ENCODE peak calls at places on chromosomes 6 and 20, in four cellular contexts. S is H1, G is SK-N-SH, K is K562. L is an unnamed sample.
A peak's percentile ranks its signal among the peaks of the same experiment; 100 is the strongest.

GRCh38 chr20:17570347-17571152 is 675 bp downstream of the DSTN start:
- DNase-seq in K (peak; percentile 12), S (peak; percentile 64), G (peak; percentile 81), L (no peak)

GRCh38 chr6:128069180-128069579 is 168.3 kb upstream of the THEMIS start:
- DNase-seq in S (no peak), K (no peak), G (no peak), L (no peak)

GRCh38 chr20:51563141-51563596 is 20.6 kb upstream of the NFATC2 start:
- DNase-seq in S (no peak), K (no peak), G (no peak), L (no peak)

GRCh38 chr6:3222506-3223038 is 4.9 kb downstream of the TUBB2B start:
- DNase-seq in K (no peak), G (no peak), S (no peak), L (no peak)

GRCh38 chr20:63974402-63975200 is 4.8 kb downstream of the SAMD10 start:
- DNase-seq in G (peak; percentile 14), K (no peak), S (no peak), L (no peak)

GRCh38 chr6:149750136-149750609 is 632 bp downstream of the PCMT1 start:
- DNase-seq in S (peak; percentile 78), K (peak; percentile 78), G (peak; percentile 77), L (no peak)

GRCh38 chr6:17352302-17352701 is 41.1 kb upstream of the CAP2 start:
- DNase-seq in K (no peak), S (no peak), G (no peak), L (no peak)

GRCh38 chr20:49283176-49283702 is 5.4 kb upstream of the ZNFX1 start:
- DNase-seq in S (no peak), G (no peak), K (no peak), L (no peak)

GRCh38 chr6:19205076-19205475 is 632.1 kb upstream of the ID4 start:
- DNase-seq in K (no peak), S (no peak), G (no peak), L (no peak)

GRCh38 chr6:105644073-105644489 is 241.2 kb upstream of the PREP start:
- DNase-seq in G (no peak), S (no peak), K (no peak), L (no peak)

GRCh38 chr20:31975874-31976273 is 7.9 kb downstream of the XKR7 start:
- DNase-seq in K (no peak), G (no peak), S (no peak), L (no peak)

GRCh38 chr6:73792738-73793137 is 96.7 kb downstream of the CD109 start:
- DNase-seq in S (no peak), G (no peak), K (no peak), L (no peak)

GRCh38 chr6:56004421-56004820 is 129.0 kb upstream of the BMP5 start:
- DNase-seq in G (no peak), K (no peak), S (no peak), L (no peak)

GRCh38 chr6:24893342-24893850 is 42.4 kb downstream of the RIPOR2 start:
- DNase-seq in G (no peak), S (no peak), K (no peak), L (no peak)

GRCh38 chr20:38635721-38636285 is 34.2 kb downstream of the ARHGAP40 start:
- DNase-seq in G (no peak), K (peak; percentile 58), S (no peak), L (no peak)

GRCh38 chr20:45368221-45368980 is 5.4 kb downstream of the SYS1 start:
- DNase-seq in K (no peak), G (no peak), S (no peak), L (peak; percentile 99)

GRCh38 chr20:44074252-44075151 is 112.5 kb downstream of the JPH2 start:
- DNase-seq in G (peak; percentile 86), K (no peak), S (peak; percentile 33), L (no peak)

GRCh38 chr20:8292793-8293192 is 160.7 kb downstream of the PLCB1 start:
- DNase-seq in K (no peak), S (no peak), G (no peak), L (no peak)

GRCh38 chr20:41168281-41169183 is 31.2 kb downstream of the PLCG1 start:
- DNase-seq in G (no peak), K (no peak), S (no peak), L (no peak)

GRCh38 chr6:4671587-4672115 is 104.6 kb upstream of the CDYL start:
- DNase-seq in S (no peak), G (no peak), K (no peak), L (no peak)
- TF ChIP-seq NRF1 in S (no peak), G (no peak), K (no peak), L (no peak)

GRCh38 chr6:38856490-38856889 is 141.4 kb downstream of the DNAH8 start:
- DNase-seq in K (no peak), G (no peak), S (no peak), L (no peak)

GRCh38 chr6:38847497-38847896 is 132.4 kb downstream of the DNAH8 start:
- DNase-seq in G (no peak), S (no peak), K (no peak), L (no peak)

GRCh38 chr6:38853236-38853635 is 138.1 kb downstream of the DNAH8 start:
- DNase-seq in G (no peak), K (no peak), S (no peak), L (no peak)

GRCh38 chr6:38848760-38849159 is 133.6 kb downstream of the DNAH8 start:
- DNase-seq in S (no peak), K (no peak), G (no peak), L (no peak)

DNA sequence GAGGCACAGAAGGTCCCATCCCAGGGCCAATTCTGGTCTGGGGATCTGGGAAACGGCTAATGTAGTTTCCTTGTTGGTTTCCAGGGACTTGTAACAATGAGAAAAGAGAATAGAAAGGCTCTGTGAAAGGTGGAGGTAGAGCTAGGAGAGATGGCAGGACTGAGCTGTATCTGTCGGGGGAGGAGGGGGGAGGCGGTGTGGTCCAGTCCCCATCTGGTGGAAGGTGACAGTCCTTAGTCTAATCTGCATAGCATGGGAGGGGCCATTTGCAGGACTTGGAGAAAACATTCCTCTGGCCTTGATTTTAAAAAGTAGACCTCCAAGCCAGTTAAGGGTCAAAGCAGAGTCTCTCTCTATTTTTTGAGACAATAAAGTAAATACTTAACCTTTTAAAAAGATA is 137.1 kb downstream of the DNAH8 start:
- DNase-seq in K (peak; percentile 14), G (no peak), S (no peak), L (no peak)
- TF ChIP-seq NRF1 in K (no peak), G (no peak), S (no peak), L (no peak)

GRCh38 chr6:116472710-116473109 is 11.5 kb downstream of the CALHM6 start:
- DNase-seq in K (no peak), S (no peak), G (no peak), L (no peak)

GRCh38 chr6:116476021-116476678 is 15.0 kb downstream of the CALHM6 start:
- DNase-seq in G (no peak), S (no peak), K (no peak), L (peak; percentile 62)

GRCh38 chr6:116475151-116475550 is 14.0 kb downstream of the CALHM6 start:
- DNase-seq in K (no peak), S (no peak), G (no peak), L (no peak)
- TF ChIP-seq NRF1 in K (no peak), S (no peak), G (no peak), L (no peak)

DNA sequence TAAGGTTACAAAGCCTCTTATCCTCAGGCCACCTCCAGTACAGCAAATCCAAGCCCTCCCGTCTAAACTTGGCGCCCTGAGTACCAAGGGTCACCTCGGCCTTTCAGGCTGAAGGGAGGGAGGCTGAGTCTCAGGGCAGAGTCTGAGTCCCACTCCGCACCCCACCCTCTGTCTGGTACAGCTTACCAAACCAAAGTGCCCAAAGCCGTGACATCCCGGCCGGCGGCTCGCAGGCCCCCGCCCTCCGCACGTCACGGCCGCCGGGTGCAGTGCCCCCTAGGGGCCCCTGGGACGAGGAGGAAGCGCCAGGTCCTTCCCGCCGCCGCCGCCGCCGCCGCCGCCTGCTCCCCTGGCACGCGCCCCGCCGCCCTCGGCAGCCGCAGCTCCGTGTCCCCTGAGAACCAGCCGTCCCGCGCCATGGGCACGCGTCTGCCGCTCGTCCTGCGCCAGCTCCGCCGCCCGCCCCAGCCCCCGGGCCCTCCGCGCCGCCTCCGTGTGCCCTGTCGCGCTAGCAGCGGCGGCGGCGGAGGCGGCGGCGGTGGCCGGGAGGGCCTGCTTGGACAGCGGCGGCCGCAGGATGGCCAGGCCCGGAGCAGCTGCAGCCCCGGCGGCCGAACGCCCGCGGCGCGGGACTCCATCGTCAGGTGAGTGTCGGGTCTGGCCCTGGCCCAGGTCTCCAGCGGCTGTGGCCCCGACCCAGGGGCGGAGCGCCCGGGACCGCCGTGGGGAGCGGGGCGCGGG is at the start of gene MTHFD1L:
- DNase-seq in G (peak; percentile 93), S (peak; percentile 89), K (peak; percentile 93), L (no peak)
- TF ChIP-seq NRF1 in G (no peak), S (no peak), K (no peak), L (no peak)

DNA sequence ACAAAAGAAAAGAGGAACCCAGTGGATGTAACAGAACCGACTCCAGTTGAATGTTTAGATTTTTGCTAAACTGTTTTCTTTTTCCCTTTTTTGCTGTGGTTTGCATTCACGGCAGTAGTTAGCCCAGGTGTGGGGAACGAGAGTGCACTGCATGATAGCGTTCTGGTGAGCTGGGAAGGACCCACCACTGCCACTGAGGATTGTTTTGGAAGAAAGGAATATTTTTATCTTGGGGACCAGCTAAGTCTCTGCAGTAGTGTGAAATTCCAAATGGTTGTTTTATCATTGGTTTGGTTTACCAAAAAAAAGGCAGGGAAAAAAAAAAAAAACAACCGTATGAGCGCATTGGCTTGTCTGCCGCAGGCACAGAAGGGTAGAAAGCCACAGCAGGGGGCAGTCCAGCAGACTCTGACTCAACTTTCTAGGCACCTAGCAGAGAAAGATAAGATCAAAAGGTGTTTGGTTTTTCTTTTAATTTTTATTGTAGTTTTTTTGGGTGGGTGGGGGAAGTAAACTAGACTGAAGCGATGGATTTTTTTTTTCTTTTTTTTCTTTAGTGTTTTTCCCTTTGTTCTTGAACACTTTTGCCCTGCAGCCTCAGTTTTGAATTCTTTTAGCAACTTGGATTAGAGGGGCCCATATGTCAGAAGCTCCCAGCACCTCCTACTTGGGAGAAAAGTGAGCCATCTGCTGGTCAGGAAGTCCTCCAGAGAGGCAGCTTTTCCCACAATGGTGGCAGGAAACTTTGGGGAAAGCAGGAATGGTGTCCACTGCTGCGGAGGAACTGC is 13.5 kb upstream of the RAB5IF start:
- DNase-seq in S (no peak), G (peak; percentile 46), K (peak; percentile 47), L (no peak)
- TF ChIP-seq NRF1 in S (no peak), G (no peak), K (no peak), L (no peak)

L was measured in GM12878.